ENCODE peak calls at places on chromosomes 12 and 14, in four cellular contexts. V is K562, S is HepG2, Q is GM12878. I is an unnamed sample.

GRCh38 chr12:72586456-72586855 is 314.3 kb downstream of the TRHDE start:
- DNase-seq in V (no peak), S (no peak), Q (no peak), I (no peak)

GRCh38 chr14:99476864-99477263 is 3.8 kb downstream of the SETD3 start:
- DNase-seq in V (no peak), S (no peak), Q (no peak), I (no peak)

GRCh38 chr14:96629082-96629481 is 126.9 kb downstream of the PAPOLA start:
- DNase-seq in V (no peak), S (no peak), Q (no peak), I (peak)

GRCh38 chr12:14993537-14994266 is 20.9 kb downstream of the PDE6H start:
- DNase-seq in V (no peak), S (no peak), Q (no peak), I (no peak)

GRCh38 chr12:117518594-117519270 is 157.3 kb upstream of the NOS1 start:
- DNase-seq in V (no peak), S (peak), Q (no peak), I (no peak)

GRCh38 chr12:26633591-26634210 is 199.3 kb downstream of the ITPR2 start:
- DNase-seq in V (no peak), S (peak), Q (no peak), I (no peak)

GRCh38 chr14:55458800-55459577 is 18.6 kb upstream of the TBPL2 start:
- DNase-seq in V (no peak), S (no peak), Q (no peak), I (no peak)

GRCh38 chr12:64258576-64258975 is 36.5 kb upstream of the KICS2 start:
- DNase-seq in V (no peak), S (no peak), Q (no peak), I (no peak)

GRCh38 chr12:33795536-33795935 is 226.8 kb upstream of the ALG10 start:
- DNase-seq in V (no peak), S (no peak), Q (no peak), I (no peak)

GRCh38 chr12:3201741-3202500 is 124.7 kb downstream of the TSPAN9 start:
- DNase-seq in V (no peak), S (no peak), Q (no peak), I (no peak)
- TF ChIP-seq CTCF in V (no peak), S (peak), Q (no peak), I (peak)

DNA sequence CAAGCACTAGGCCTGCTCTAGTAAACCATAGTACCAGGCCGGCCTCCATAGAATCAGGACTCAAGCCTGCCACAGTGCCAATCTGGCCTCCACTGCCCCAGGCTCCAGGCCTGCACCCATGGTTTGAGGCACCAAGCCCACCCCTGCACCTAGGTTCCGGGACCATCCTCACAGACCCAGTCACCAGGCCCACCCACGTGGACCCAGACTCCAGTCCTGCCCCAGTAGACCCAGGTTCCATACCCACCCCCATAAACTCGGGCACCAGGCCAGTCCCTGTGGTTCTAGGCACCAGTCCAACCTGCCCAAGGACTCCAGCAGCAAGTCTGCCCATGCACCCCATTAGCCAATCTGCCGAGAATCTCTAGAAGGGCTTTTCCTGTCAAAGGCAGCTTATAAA is 501.8 kb upstream of the TMPO start:
- DNase-seq in V (no peak), S (no peak), Q (no peak), I (no peak)
- TF ChIP-seq FOXM1 in V (no peak), S (no peak), Q (no peak), I (no peak)

DNA sequence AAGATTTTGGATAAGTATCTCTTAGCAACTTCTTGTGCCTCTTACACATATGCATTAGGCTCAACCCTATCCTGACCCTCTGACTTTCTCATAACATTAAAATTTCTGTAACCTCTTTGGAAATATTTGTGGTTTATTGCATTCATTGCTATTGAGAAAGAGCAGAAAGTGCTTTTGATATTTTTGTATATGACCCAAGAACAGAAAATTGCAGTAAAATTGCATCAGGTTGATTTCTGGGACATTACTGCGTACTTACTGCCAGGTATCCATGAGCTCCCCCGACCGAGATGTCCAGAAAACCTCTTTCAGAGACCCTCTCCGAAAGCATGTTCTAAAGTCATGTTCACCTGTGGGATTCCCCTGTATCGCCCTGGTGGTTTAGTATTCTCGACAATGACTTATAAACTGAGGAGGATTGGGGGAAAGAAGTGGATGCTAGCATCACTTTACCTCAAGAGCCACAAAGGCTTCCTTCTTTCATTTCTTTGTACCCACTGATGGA is 14.5 kb upstream of the IL22 start:
- DNase-seq in V (no peak), S (no peak), Q (no peak), I (no peak)
- H3K4me2 ChIP-seq in V (no peak), S (no peak), Q (no peak), I (no peak)

GRCh38 chr12:102990419-102990818 is 32.9 kb downstream of the ASCL1 start:
- DNase-seq in V (no peak), S (no peak), Q (no peak), I (peak)

GRCh38 chr12:102993537-102993936 is 36.1 kb downstream of the ASCL1 start:
- DNase-seq in V (no peak), S (no peak), Q (no peak), I (no peak)

GRCh38 chr12:102995372-102995771 is 37.9 kb downstream of the ASCL1 start:
- DNase-seq in V (no peak), S (no peak), Q (no peak), I (no peak)

GRCh38 chr12:102992720-102993119 is 35.2 kb downstream of the ASCL1 start:
- DNase-seq in V (no peak), S (no peak), Q (peak), I (no peak)

GRCh38 chr12:102992297-102992696 is 34.8 kb downstream of the ASCL1 start:
- DNase-seq in V (no peak), S (peak), Q (peak), I (no peak)
- TF ChIP-seq CTCF in V (no peak), S (no peak), Q (peak), I (no peak)

GRCh38 chr14:71725802-71726638 is 206.2 kb upstream of the RGS6 start:
- DNase-seq in V (no peak), S (no peak), Q (no peak), I (no peak)

GRCh38 chr14:71722885-71723284 is 209.3 kb upstream of the RGS6 start:
- DNase-seq in V (no peak), S (no peak), Q (no peak), I (no peak)

GRCh38 chr14:71728386-71728785 is 203.8 kb upstream of the RGS6 start:
- DNase-seq in V (no peak), S (no peak), Q (no peak), I (no peak)

GRCh38 chr14:71729581-71729980 is 202.6 kb upstream of the RGS6 start:
- DNase-seq in V (no peak), S (no peak), Q (no peak), I (no peak)

GRCh38 chr14:71726639-71727085 is 205.6 kb upstream of the RGS6 start:
- DNase-seq in V (no peak), S (no peak), Q (no peak), I (no peak)
- TF ChIP-seq FOXM1 in V (no peak), S (no peak), Q (no peak), I (no peak)

GRCh38 chr12:106135781-106136180 is 3.0 kb downstream of the NUAK1 start:
- DNase-seq in V (no peak), S (no peak), Q (no peak), I (no peak)
- H3K4me2 ChIP-seq in V (no peak), S (peak), Q (no peak), I (peak)

DNA sequence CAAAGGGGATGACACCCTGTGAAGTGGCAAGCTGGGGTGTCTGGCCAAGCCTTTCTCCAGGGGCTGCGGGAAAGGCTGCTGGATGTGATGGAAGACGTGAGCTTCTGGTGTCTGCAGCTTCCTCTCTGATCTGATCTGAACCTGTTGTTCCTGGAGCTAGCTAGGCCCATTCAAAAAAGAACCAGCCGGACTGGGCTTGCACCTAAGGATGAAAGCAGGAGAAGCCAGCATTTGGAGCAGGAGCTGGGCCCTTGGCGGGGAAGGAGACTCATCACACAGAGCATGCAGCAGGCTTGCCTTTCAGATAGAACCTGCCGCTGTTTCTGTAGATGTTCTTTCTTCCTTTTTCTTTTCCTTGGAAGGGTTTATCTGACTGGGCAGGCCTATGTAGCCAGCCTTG is 9.5 kb downstream of the RPH3A start:
- DNase-seq in V (no peak), S (no peak), Q (no peak), I (no peak)
- TF ChIP-seq CTCF in V (no peak), S (no peak), Q (no peak), I (no peak)